ENCODE peak calls at places on chromosomes 2 and 18, in five cellular contexts. B, D, L, G and Q are unnamed samples.

GRCh38 chr2:108916397-108917077 is 72.5 kb downstream of the EDAR start:
- DNase-seq in B (no peak), D (no peak), L (no peak), G (no peak), Q (no peak)

GRCh38 chr18:48566588-48566987 is 27.8 kb downstream of the CTIF start:
- DNase-seq in B (no peak), D (no peak), L (no peak), G (peak), Q (no peak)

GRCh38 chr2:160220545-160221009 is 20.5 kb upstream of the ITGB6 start:
- DNase-seq in B (no peak), D (no peak), L (peak), G (no peak), Q (no peak)

GRCh38 chr2:227228061-227228667 is 63.7 kb downstream of the COL4A3 start:
- DNase-seq in B (no peak), D (no peak), L (peak), G (peak), Q (no peak)

GRCh38 chr2:163600801-163601200 is 135.0 kb downstream of the FIGN start:
- DNase-seq in B (no peak), D (no peak), L (peak), G (no peak), Q (no peak)

GRCh38 chr18:629303-630150 is 27.9 kb upstream of the TYMS start:
- DNase-seq in B (no peak), D (no peak), L (peak), G (no peak), Q (no peak)

GRCh38 chr18:22309191-22309590 is 108.5 kb downstream of the CTAGE1 start:
- DNase-seq in B (no peak), D (peak), L (peak), G (no peak), Q (no peak)

GRCh38 chr2:175879679-175880078 is 122.4 kb downstream of the LNPK start:
- DNase-seq in B (no peak), D (no peak), L (no peak), G (no peak), Q (no peak)

GRCh38 chr2:134375935-134376334 is 122.1 kb downstream of the MGAT5 start:
- DNase-seq in B (no peak), D (peak), L (peak), G (peak), Q (peak)

GRCh38 chr18:389658-390357 is 110.7 kb downstream of the COLEC12 start:
- DNase-seq in B (no peak), D (no peak), L (no peak), G (no peak), Q (no peak)

GRCh38 chr18:24595556-24595955 is 135.1 kb downstream of the HRH4 start:
- DNase-seq in B (no peak), D (no peak), L (peak), G (no peak), Q (no peak)

GRCh38 chr2:64606495-64607363 is 47.0 kb downstream of the SERTAD2 start:
- DNase-seq in B (peak), D (no peak), L (peak), G (no peak), Q (peak)

GRCh38 chr18:10401930-10402329 is 52.5 kb upstream of the APCDD1 start:
- DNase-seq in B (no peak), D (no peak), L (no peak), G (no peak), Q (no peak)

GRCh38 chr2:11483806-11484147 is 17.8 kb upstream of the E2F6 start:
- DNase-seq in B (no peak), D (no peak), L (peak), G (no peak), Q (no peak)

GRCh38 chr2:96353032-96353561 is 17.5 kb downstream of the NCAPH start:
- DNase-seq in B (no peak), D (peak), L (no peak), G (no peak), Q (peak)

GRCh38 chr2:219562049-219563020 is 9.0 kb downstream of the OBSL1 start:
- DNase-seq in B (no peak), D (no peak), L (peak), G (no peak), Q (no peak)

GRCh38 chr2:241878007-241878970 is 8.8 kb downstream of the RTP5 start:
- DNase-seq in B (peak), D (no peak), L (peak), G (peak), Q (no peak)

GRCh38 chr2:99448556-99448955 is 41.3 kb downstream of the REV1 start:
- DNase-seq in B (no peak), D (no peak), L (no peak), G (no peak), Q (no peak)

GRCh38 chr2:76599732-76600368 is 889.1 kb upstream of the GCFC2 start:
- DNase-seq in B (peak), D (peak), L (peak), G (peak), Q (peak)

GRCh38 chr2:105032476-105032875 is 5.4 kb upstream of the MRPS9 start:
- DNase-seq in B (no peak), D (no peak), L (no peak), G (no peak), Q (no peak)

GRCh38 chr2:12034303-12034861 is 287.9 kb downstream of the LPIN1 start:
- DNase-seq in B (no peak), D (no peak), L (no peak), G (no peak), Q (no peak)

GRCh38 chr2:73614105-73614504 is 28.1 kb downstream of the NAT8 start:
- DNase-seq in B (no peak), D (no peak), L (no peak), G (no peak), Q (no peak)

GRCh38 chr2:239009001-239009961 is 161.4 kb downstream of the TWIST2 start:
- DNase-seq in B (no peak), D (no peak), L (peak), G (no peak), Q (no peak)

GRCh38 chr2:12315224-12315623 is 401.5 kb upstream of the TRIB2 start:
- DNase-seq in B (no peak), D (no peak), L (no peak), G (no peak), Q (no peak)

GRCh38 chr2:153668923-153669322 is 190.4 kb upstream of the RPRM start:
- DNase-seq in B (no peak), D (no peak), L (no peak), G (no peak), Q (no peak)

GRCh38 chr2:2026851-2027250 is 282.5 kb upstream of the PXDN start:
- DNase-seq in B (no peak), D (no peak), L (no peak), G (no peak), Q (no peak)

GRCh38 chr2:46487667-46488333 is 8.4 kb downstream of the TMEM247 start:
- DNase-seq in B (peak), D (peak), L (peak), G (peak), Q (peak)

GRCh38 chr2:218736535-218736934 is 25.9 kb downstream of the TTLL4 start:
- DNase-seq in B (no peak), D (no peak), L (no peak), G (no peak), Q (no peak)

GRCh38 chr2:68716948-68717661 is 17.5 kb upstream of the ARHGAP25 start:
- DNase-seq in B (no peak), D (no peak), L (no peak), G (no peak), Q (no peak)

GRCh38 chr18:57333941-57334340 is 18.4 kb upstream of the ST8SIA3 start:
- DNase-seq in B (no peak), D (no peak), L (no peak), G (no peak), Q (no peak)

GRCh38 chr2:144444418-144444817 is 75.5 kb downstream of the ZEB2 start:
- DNase-seq in B (no peak), D (no peak), L (no peak), G (no peak), Q (no peak)

GRCh38 chr18:70420151-70420898 is 131.5 kb downstream of the SOCS6 start:
- DNase-seq in B (no peak), D (peak), L (no peak), G (no peak), Q (peak)

GRCh38 chr2:170597705-170598420 is 117.3 kb upstream of the SP5 start:
- DNase-seq in B (no peak), D (no peak), L (no peak), G (no peak), Q (no peak)

GRCh38 chr2:144230452-144231085 is 289.4 kb downstream of the ZEB2 start:
- DNase-seq in B (no peak), D (peak), L (no peak), G (peak), Q (peak)